ENCODE peak calls at places on chromosome 2, in six cellular contexts. J is stimulated activated CD4-positive, alpha-beta T cell treated with anti-CD3 and anti-CD28 coated beads, Interleukin-12 subunit alpha, Interleukin-12 subunit beta, amount 100 ng/mL, for 4 hours; Q is fibroblast of pulmonary artery; S is fibroblast of mammary gland; M is HepG2; Z is astrocyte of the spinal cord. V is an unnamed sample.

GRCh38 chr2:190578158-190579057 is 43.9 kb upstream of the NEMP2 start:
- DNase-seq in J (no peak), Q (peak), S (peak), M (peak), Z (no peak), V (no peak)

GRCh38 chr2:109440507-109441156 is 173.1 kb downstream of the SEPTIN10 start:
- DNase-seq in J (no peak), Q (peak), S (no peak), M (no peak), Z (no peak), V (no peak)

GRCh38 chr2:164717000-164717597 is 95.8 kb upstream of the GRB14 start:
- DNase-seq in J (no peak), Q (peak), S (peak), M (peak), Z (peak), V (no peak)

GRCh38 chr2:31329081-31329605 is 85.4 kb downstream of the XDH start:
- DNase-seq in J (no peak), Q (no peak), S (no peak), M (no peak), Z (no peak), V (no peak)

GRCh38 chr2:64838817-64839216 is 150.4 kb upstream of the SLC1A4 start:
- DNase-seq in J (no peak), Q (peak), S (peak), M (no peak), Z (peak), V (no peak)

GRCh38 chr2:45253151-45253550 is 243.9 kb upstream of the SIX2 start:
- DNase-seq in J (no peak), Q (no peak), S (peak), M (no peak), Z (no peak), V (no peak)

GRCh38 chr2:181570833-181571661 is 85.9 kb downstream of the CERKL start:
- DNase-seq in J (no peak), Q (peak), S (peak), M (no peak), Z (peak), V (no peak)

GRCh38 chr2:219252900-219253752 is at the start of gene TUBA4B:
- DNase-seq in J (peak), Q (peak), S (no peak), M (no peak), Z (no peak), V (peak)

GRCh38 chr2:3168230-3168891 is 209.3 kb downstream of the EIPR1 start:
- DNase-seq in J (no peak), Q (peak), S (peak), M (no peak), Z (peak), V (no peak)

GRCh38 chr2:150438654-150439053 is 48.8 kb downstream of the RND3 start:
- DNase-seq in J (no peak), Q (no peak), S (no peak), M (no peak), Z (no peak), V (no peak)

GRCh38 chr2:112818094-112818902 is 18.3 kb downstream of the IL1B start:
- DNase-seq in J (no peak), Q (peak), S (no peak), M (peak), Z (no peak), V (no peak)